ENCODE peak calls at places on chromosomes 6 and 20, in nine cellular contexts. L is nephron progenitor cell, H is germinal center, C is SW480, J is amniotic stem cell, K is endothelial cell, Y is Kasumi-1, W is AG04449, T is CD14-positive monocyte. Q is an unnamed sample.

GRCh38 chr20:39935921-39936320 is 753.1 kb downstream of the MAFB start:
- DNase-seq in L (no peak), H (no peak), C (no peak), J (no peak), K (no peak), Y (no peak), W (no peak), T (no peak), Q (no peak)

GRCh38 chr6:6790891-6791290 is 202.4 kb downstream of the LY86 start:
- DNase-seq in L (no peak), H (no peak), C (peak; percentile 96), J (no peak), K (no peak), Y (no peak), W (no peak), T (no peak), Q (no peak)

GRCh38 chr20:11810316-11811130 is 107.2 kb upstream of the BTBD3 start:
- DNase-seq in L (no peak), H (no peak), C (no peak), J (no peak), K (no peak), Y (no peak), W (peak; percentile 49), T (no peak), Q (no peak)

GRCh38 chr20:17808357-17808756 is 108.6 kb downstream of the BANF2 start:
- DNase-seq in L (no peak), H (no peak), C (no peak), J (no peak), K (no peak), Y (no peak), W (no peak), T (no peak), Q (peak; percentile 13)

GRCh38 chr6:12844284-12845223 is 128.0 kb downstream of the PHACTR1 start:
- DNase-seq in L (no peak), H (peak; percentile 24), C (peak; percentile 26), J (no peak), K (no peak), Y (peak; percentile 63), W (no peak), T (no peak), Q (no peak)

GRCh38 chr20:47036091-47036880 is 141.6 kb downstream of the EYA2 start:
- DNase-seq in L (no peak), H (no peak), C (no peak), J (no peak), K (no peak), Y (no peak), W (no peak), T (no peak), Q (no peak)

GRCh38 chr20:23637282-23638221 is at the start of gene CST3:
- DNase-seq in L (peak; percentile 84), H (peak; percentile 14), C (peak; percentile 98), J (peak; percentile 78), K (peak; percentile 68), Y (peak; percentile 93), W (peak; percentile 9), T (no peak), Q (peak; percentile 63)

GRCh38 chr6:157273756-157274088 is 49.6 kb downstream of the TMEM242 start:
- DNase-seq in L (peak; percentile 58), H (peak; percentile 91), C (peak; percentile 33), J (no peak), K (peak; percentile 45), Y (peak; percentile 52), W (no peak), T (no peak), Q (peak; percentile 28)

GRCh38 chr6:141677598-141678211 is 455.0 kb upstream of the GJE1 start:
- DNase-seq in L (no peak), H (no peak), C (peak; percentile 20), J (no peak), K (peak; percentile 12), Y (peak; percentile 76), W (no peak), T (no peak), Q (no peak)

GRCh38 chr20:32432277-32432676 is 74.1 kb downstream of the ASXL1 start:
- DNase-seq in L (no peak), H (no peak), C (no peak), J (no peak), K (no peak), Y (no peak), W (no peak), T (no peak), Q (no peak)

GRCh38 chr6:151211075-151211474 is 28.7 kb upstream of the AKAP12 start:
- DNase-seq in L (no peak), H (no peak), C (no peak), J (no peak), K (no peak), Y (no peak), W (no peak), T (no peak), Q (no peak)

GRCh38 chr20:26214991-26215390 is 518.3 kb upstream of the ZNF337 start:
- DNase-seq in L (no peak), H (no peak), C (no peak), J (no peak), K (no peak), Y (no peak), W (no peak), T (no peak), Q (no peak)

GRCh38 chr20:47276856-47277541 is 79.5 kb downstream of the ZMYND8 start:
- DNase-seq in L (no peak), H (no peak), C (no peak), J (no peak), K (no peak), Y (no peak), W (peak; percentile 52), T (no peak), Q (no peak)

GRCh38 chr20:52217689-52218395 is 26.3 kb upstream of the ZFP64 start:
- DNase-seq in L (no peak), H (no peak), C (no peak), J (no peak), K (no peak), Y (no peak), W (no peak), T (no peak), Q (no peak)

GRCh38 chr6:28862077-28862476 is 61.7 kb downstream of the TRIM27 start:
- DNase-seq in L (no peak), H (no peak), C (no peak), J (no peak), K (no peak), Y (no peak), W (no peak), T (no peak), Q (no peak)

GRCh38 chr6:107305391-107305790 is 154.0 kb downstream of the PDSS2 start:
- DNase-seq in L (no peak), H (no peak), C (no peak), J (no peak), K (no peak), Y (no peak), W (no peak), T (no peak), Q (no peak)

GRCh38 chr20:55579802-55580201 is 425.5 kb downstream of the CBLN4 start:
- DNase-seq in L (no peak), H (no peak), C (no peak), J (no peak), K (no peak), Y (no peak), W (no peak), T (no peak), Q (no peak)

GRCh38 chr20:59043698-59044097 is 1.1 kb upstream of the PRELID3B start:
- DNase-seq in L (no peak), H (no peak), C (peak; percentile 52), J (no peak), K (no peak), Y (no peak), W (no peak), T (no peak), Q (no peak)

GRCh38 chr6:6932968-6933367 is 174.8 kb upstream of the RREB1 start:
- DNase-seq in L (no peak), H (no peak), C (no peak), J (no peak), K (no peak), Y (no peak), W (no peak), T (no peak), Q (no peak)

GRCh38 chr6:19410477-19410876 is 426.7 kb upstream of the ID4 start:
- DNase-seq in L (no peak), H (no peak), C (no peak), J (peak; percentile 8), K (no peak), Y (no peak), W (no peak), T (no peak), Q (no peak)

GRCh38 chr6:85364354-85364753 is 85.5 kb upstream of the NT5E start:
- DNase-seq in L (no peak), H (no peak), C (peak; percentile 13), J (peak; percentile 54), K (no peak), Y (peak; percentile 18), W (no peak), T (no peak), Q (no peak)

GRCh38 chr6:52407467-52407866 is 12.7 kb upstream of the EFHC1 start:
- DNase-seq in L (peak; percentile 11), H (peak; percentile 63), C (peak; percentile 65), J (no peak), K (peak; percentile 22), Y (peak; percentile 73), W (no peak), T (no peak), Q (no peak)

GRCh38 chr6:140001005-140001404 is 626.6 kb upstream of the CITED2 start:
- DNase-seq in L (no peak), H (no peak), C (no peak), J (no peak), K (no peak), Y (no peak), W (no peak), T (no peak), Q (no peak)